ENCODE peak calls at places on chromosome 16, in four cellular contexts. A, U, N and X are unnamed samples.

GRCh38 chr16:10123141-10123540 is 59.1 kb downstream of the GRIN2A start:
- DNase-seq in A (no peak), U (peak), N (no peak), X (no peak)

GRCh38 chr16:4599545-4599944 is 15.1 kb downstream of the UBALD1 start:
- DNase-seq in A (no peak), U (no peak), N (no peak), X (no peak)

GRCh38 chr16:67260426-67261063 is 11.8 kb downstream of the SLC9A5 start:
- DNase-seq in A (peak), U (no peak), N (no peak), X (no peak)

GRCh38 chr16:21598676-21599157 is 660 bp upstream of the METTL9 start:
- DNase-seq in A (no peak), U (no peak), N (peak), X (no peak)

GRCh38 chr16:57617604-57618111 is 10.8 kb upstream of the ADGRG1 start:
- DNase-seq in A (no peak), U (peak), N (no peak), X (no peak)

GRCh38 chr16:19685176-19685575 is 32.9 kb downstream of the KNOP1 start:
- DNase-seq in A (no peak), U (no peak), N (no peak), X (no peak)

GRCh38 chr16:81261049-81261648 is 22.7 kb downstream of the BCO1 start:
- DNase-seq in A (peak), U (no peak), N (peak), X (no peak)

GRCh38 chr16:66538910-66539309 is 11.0 kb downstream of the TK2 start:
- DNase-seq in A (no peak), U (peak), N (no peak), X (no peak)

GRCh38 chr16:3057181-3058166 is 8.0 kb upstream of the IL32 start:
- DNase-seq in A (no peak), U (no peak), N (no peak), X (no peak)

GRCh38 chr16:24130494-24131085 is 125.5 kb upstream of the CACNG3 start:
- DNase-seq in A (no peak), U (no peak), N (no peak), X (no peak)

GRCh38 chr16:87652799-87653198 is 50.5 kb downstream of the JPH3 start:
- DNase-seq in A (no peak), U (no peak), N (no peak), X (no peak)

GRCh38 chr16:19884611-19885455 is at the start of gene GPRC5B:
- DNase-seq in A (peak), U (peak), N (peak), X (no peak)

GRCh38 chr16:6335072-6335471 is 997.6 kb upstream of the RBFOX1 start:
- DNase-seq in A (no peak), U (no peak), N (no peak), X (no peak)

GRCh38 chr16:3485821-3486505 is 9.3 kb downstream of the C16orf90 start:
- DNase-seq in A (no peak), U (no peak), N (no peak), X (no peak)

GRCh38 chr16:53913082-53913870 is 209.3 kb downstream of the FTO start:
- DNase-seq in A (peak), U (no peak), N (no peak), X (no peak)

GRCh38 chr16:23611936-23612335 is 15.8 kb upstream of the NDUFAB1 start:
- DNase-seq in A (no peak), U (no peak), N (no peak), X (no peak)

GRCh38 chr16:1481906-1482835 is 6.6 kb downstream of the PTX4 start:
- DNase-seq in A (peak), U (no peak), N (no peak), X (no peak)

GRCh38 chr16:5108505-5109158 is 11.0 kb upstream of the EEF2KMT start:
- DNase-seq in A (no peak), U (no peak), N (no peak), X (no peak)

GRCh38 chr16:89737341-89738071 is 16.2 kb downstream of the ZNF276 start:
- DNase-seq in A (no peak), U (no peak), N (no peak), X (no peak)

GRCh38 chr16:17067882-17068281 is 402.9 kb downstream of the XYLT1 start:
- DNase-seq in A (no peak), U (no peak), N (no peak), X (no peak)

GRCh38 chr16:350203-350602 is 2.3 kb downstream of the AXIN1 start:
- DNase-seq in A (no peak), U (no peak), N (no peak), X (no peak)

GRCh38 chr16:53053967-53054669 is 673 bp upstream of the CHD9 start:
- DNase-seq in A (no peak), U (peak), N (no peak), X (no peak)

GRCh38 chr16:30946671-30947532 is 2.0 kb upstream of the ORAI3 start:
- DNase-seq in A (no peak), U (peak), N (no peak), X (no peak)

GRCh38 chr16:85556456-85557082 is 56.6 kb upstream of the GSE1 start:
- DNase-seq in A (no peak), U (no peak), N (peak), X (peak)

GRCh38 chr16:27242868-27243590 is 25.5 kb downstream of the NSMCE1 start:
- DNase-seq in A (no peak), U (peak), N (no peak), X (no peak)

GRCh38 chr16:66344533-66345145 is 21.9 kb upstream of the CDH5 start:
- DNase-seq in A (peak), U (no peak), N (peak), X (no peak)

GRCh38 chr16:813204-813915 is 12.8 kb upstream of the GNG13 start:
- DNase-seq in A (no peak), U (no peak), N (peak), X (no peak)

GRCh38 chr16:72958522-72959076 is 89.3 kb downstream of the ZFHX3 start:
- DNase-seq in A (no peak), U (no peak), N (no peak), X (no peak)

GRCh38 chr16:57959804-57960203 is 11.1 kb downstream of the CNGB1 start:
- DNase-seq in A (no peak), U (no peak), N (no peak), X (no peak)

GRCh38 chr16:29947897-29948296 is 14.0 kb upstream of the TMEM219 start:
- DNase-seq in A (no peak), U (no peak), N (no peak), X (no peak)

GRCh38 chr16:49492896-49493620 is 119.5 kb downstream of the C16orf78 start:
- DNase-seq in A (no peak), U (peak), N (no peak), X (no peak)

GRCh38 chr16:23254338-23254737 is 47.8 kb upstream of the SCNN1B start:
- DNase-seq in A (no peak), U (no peak), N (no peak), X (no peak)

GRCh38 chr16:24685539-24686432 is 43.7 kb upstream of the TNRC6A start:
- DNase-seq in A (peak), U (no peak), N (no peak), X (no peak)

GRCh38 chr16:87765473-87765775 is 362 bp downstream of the KLHDC4 start:
- DNase-seq in A (no peak), U (no peak), N (peak), X (no peak)

GRCh38 chr16:986925-987581 is 5.5 kb downstream of the SOX8 start:
- DNase-seq in A (no peak), U (no peak), N (no peak), X (no peak)

GRCh38 chr16:8621572-8622314 is at the start of gene METTL22:
- DNase-seq in A (peak), U (peak), N (peak), X (peak)

GRCh38 chr16:9055661-9056060 is 35.8 kb upstream of the HAPSTR1 start:
- DNase-seq in A (no peak), U (no peak), N (no peak), X (no peak)

GRCh38 chr16:35146723-35147458 is 1687.5 kb downstream of the TP53TG3F start:
- DNase-seq in A (no peak), U (peak), N (no peak), X (no peak)